ENCODE peak calls at places on chromosomes 3 and 15, in seven cellular contexts. One of them, this sample, is unnamed.

GRCh38 chr3:196320110-196320509 is 2.1 kb upstream of the DYNLT2B start:
- DNase-seq in heart right ventricle: no peak
- DNase-seq in CD8-positive, alpha-beta T cell: no peak
- DNase-seq in endothelial cell: no peak
- DNase-seq in RPMI8226: no peak
- DNase-seq in neural crest cell: no peak
- DNase-seq in neuronal stem cell: no peak
- DNase-seq in this sample: no peak

GRCh38 chr3:180306155-180306554 is 269.4 kb upstream of the PEX5L start:
- DNase-seq in heart right ventricle: no peak
- DNase-seq in CD8-positive, alpha-beta T cell: no peak
- DNase-seq in endothelial cell: no peak
- DNase-seq in RPMI8226: no peak
- DNase-seq in neural crest cell: no peak
- DNase-seq in neuronal stem cell: no peak
- DNase-seq in this sample: no peak

GRCh38 chr15:34644851-34645250 is 61.4 kb upstream of the GOLGA8B start:
- DNase-seq in heart right ventricle: no peak
- DNase-seq in CD8-positive, alpha-beta T cell: no peak
- DNase-seq in endothelial cell: no peak
- DNase-seq in RPMI8226: no peak
- DNase-seq in neural crest cell: no peak
- DNase-seq in neuronal stem cell: no peak
- DNase-seq in this sample: no peak

GRCh38 chr3:170465935-170466334 is 47.3 kb downstream of the CLDN11 start:
- DNase-seq in heart right ventricle: no peak
- DNase-seq in CD8-positive, alpha-beta T cell: no peak
- DNase-seq in endothelial cell: no peak
- DNase-seq in RPMI8226: no peak
- DNase-seq in neural crest cell: no peak
- DNase-seq in neuronal stem cell: no peak
- DNase-seq in this sample: peak; percentile 58

GRCh38 chr3:49294343-49294742 is 17.3 kb upstream of the C3orf62 start:
- DNase-seq in heart right ventricle: no peak
- DNase-seq in CD8-positive, alpha-beta T cell: no peak
- DNase-seq in endothelial cell: no peak
- DNase-seq in RPMI8226: no peak
- DNase-seq in neural crest cell: no peak
- DNase-seq in neuronal stem cell: no peak
- DNase-seq in this sample: no peak

GRCh38 chr3:168213920-168214319 is 118.2 kb upstream of the GOLIM4 start:
- DNase-seq in heart right ventricle: no peak
- DNase-seq in CD8-positive, alpha-beta T cell: no peak
- DNase-seq in endothelial cell: no peak
- DNase-seq in RPMI8226: peak; percentile 64
- DNase-seq in neural crest cell: no peak
- DNase-seq in neuronal stem cell: no peak
- DNase-seq in this sample: no peak

GRCh38 chr3:64151335-64151871 is 73.9 kb downstream of the PRICKLE2 start:
- DNase-seq in heart right ventricle: no peak
- DNase-seq in CD8-positive, alpha-beta T cell: no peak
- DNase-seq in endothelial cell: no peak
- DNase-seq in RPMI8226: no peak
- DNase-seq in neural crest cell: no peak
- DNase-seq in neuronal stem cell: no peak
- DNase-seq in this sample: no peak

GRCh38 chr3:195839260-195840010 is 27.7 kb upstream of the MUC4 start:
- DNase-seq in heart right ventricle: no peak
- DNase-seq in CD8-positive, alpha-beta T cell: no peak
- DNase-seq in endothelial cell: no peak
- DNase-seq in RPMI8226: no peak
- DNase-seq in neural crest cell: no peak
- DNase-seq in neuronal stem cell: no peak
- DNase-seq in this sample: peak; percentile 88

GRCh38 chr3:22996926-22997600 is 206.1 kb upstream of the UBE2E2 start:
- DNase-seq in heart right ventricle: no peak
- DNase-seq in CD8-positive, alpha-beta T cell: no peak
- DNase-seq in endothelial cell: no peak
- DNase-seq in RPMI8226: no peak
- DNase-seq in neural crest cell: no peak
- DNase-seq in neuronal stem cell: no peak
- DNase-seq in this sample: no peak

GRCh38 chr15:89912674-89913396 is at the start of gene ARPIN:
- DNase-seq in heart right ventricle: peak; percentile 56
- DNase-seq in CD8-positive, alpha-beta T cell: peak; percentile 7
- DNase-seq in endothelial cell: peak; percentile 60
- DNase-seq in RPMI8226: no peak
- DNase-seq in neural crest cell: peak; percentile 59
- DNase-seq in neuronal stem cell: peak; percentile 48
- DNase-seq in this sample: peak; percentile 66

GRCh38 chr15:51952805-51953204 is 18.8 kb downstream of the LEO1 start:
- DNase-seq in heart right ventricle: no peak
- DNase-seq in CD8-positive, alpha-beta T cell: no peak
- DNase-seq in endothelial cell: no peak
- DNase-seq in RPMI8226: no peak
- DNase-seq in neural crest cell: no peak
- DNase-seq in neuronal stem cell: no peak
- DNase-seq in this sample: no peak

GRCh38 chr15:64792282-64792681 is 16.9 kb upstream of the RBPMS2 start:
- DNase-seq in heart right ventricle: no peak
- DNase-seq in CD8-positive, alpha-beta T cell: no peak
- DNase-seq in endothelial cell: no peak
- DNase-seq in RPMI8226: no peak
- DNase-seq in neural crest cell: no peak
- DNase-seq in neuronal stem cell: no peak
- DNase-seq in this sample: no peak

GRCh38 chr15:90890839-90891238 is 6.5 kb downstream of the FES start:
- DNase-seq in heart right ventricle: no peak
- DNase-seq in CD8-positive, alpha-beta T cell: no peak
- DNase-seq in endothelial cell: no peak
- DNase-seq in RPMI8226: no peak
- DNase-seq in neural crest cell: no peak
- DNase-seq in neuronal stem cell: no peak
- DNase-seq in this sample: no peak

GRCh38 chr15:99437315-99438221 is 128.2 kb upstream of the MEF2A start:
- DNase-seq in heart right ventricle: no peak
- DNase-seq in CD8-positive, alpha-beta T cell: no peak
- DNase-seq in endothelial cell: no peak
- DNase-seq in RPMI8226: no peak
- DNase-seq in neural crest cell: no peak
- DNase-seq in neuronal stem cell: no peak
- DNase-seq in this sample: peak; percentile 30

GRCh38 chr3:197151562-197151961 is 121.9 kb upstream of the MELTF start:
- DNase-seq in heart right ventricle: peak; percentile 20
- DNase-seq in CD8-positive, alpha-beta T cell: no peak
- DNase-seq in endothelial cell: no peak
- DNase-seq in RPMI8226: peak; percentile 17
- DNase-seq in neural crest cell: no peak
- DNase-seq in neuronal stem cell: no peak
- DNase-seq in this sample: no peak

GRCh38 chr3:29128004-29128403 is 152.9 kb upstream of the RBMS3 start:
- DNase-seq in heart right ventricle: no peak
- DNase-seq in CD8-positive, alpha-beta T cell: no peak
- DNase-seq in endothelial cell: peak; percentile 20
- DNase-seq in RPMI8226: no peak
- DNase-seq in neural crest cell: peak; percentile 20
- DNase-seq in neuronal stem cell: no peak
- DNase-seq in this sample: no peak

GRCh38 chr3:10196389-10197052 is 31.8 kb downstream of the IRAK2 start:
- DNase-seq in heart right ventricle: no peak
- DNase-seq in CD8-positive, alpha-beta T cell: no peak
- DNase-seq in endothelial cell: no peak
- DNase-seq in RPMI8226: no peak
- DNase-seq in neural crest cell: no peak
- DNase-seq in neuronal stem cell: no peak
- DNase-seq in this sample: no peak

GRCh38 chr3:127445581-127446368 is 144.8 kb downstream of the TPRA1 start:
- DNase-seq in heart right ventricle: no peak
- DNase-seq in CD8-positive, alpha-beta T cell: no peak
- DNase-seq in endothelial cell: no peak
- DNase-seq in RPMI8226: no peak
- DNase-seq in neural crest cell: no peak
- DNase-seq in neuronal stem cell: no peak
- DNase-seq in this sample: no peak

GRCh38 chr15:33279613-33280205 is 31.1 kb upstream of the RYR3 start:
- DNase-seq in heart right ventricle: no peak
- DNase-seq in CD8-positive, alpha-beta T cell: no peak
- DNase-seq in endothelial cell: no peak
- DNase-seq in RPMI8226: no peak
- DNase-seq in neural crest cell: no peak
- DNase-seq in neuronal stem cell: no peak
- DNase-seq in this sample: no peak

GRCh38 chr15:89122532-89123525 is 34.6 kb downstream of the ABHD2 start:
- DNase-seq in heart right ventricle: no peak
- DNase-seq in CD8-positive, alpha-beta T cell: no peak
- DNase-seq in endothelial cell: no peak
- DNase-seq in RPMI8226: peak; percentile 83
- DNase-seq in neural crest cell: no peak
- DNase-seq in neuronal stem cell: no peak
- DNase-seq in this sample: no peak

GRCh38 chr3:172824229-172824628 is 73.7 kb downstream of the ECT2 start:
- DNase-seq in heart right ventricle: no peak
- DNase-seq in CD8-positive, alpha-beta T cell: no peak
- DNase-seq in endothelial cell: no peak
- DNase-seq in RPMI8226: no peak
- DNase-seq in neural crest cell: no peak
- DNase-seq in neuronal stem cell: no peak
- DNase-seq in this sample: no peak

GRCh38 chr3:133837487-133838295 is 32.1 kb downstream of the SRPRB start:
- DNase-seq in heart right ventricle: no peak
- DNase-seq in CD8-positive, alpha-beta T cell: no peak
- DNase-seq in endothelial cell: no peak
- DNase-seq in RPMI8226: no peak
- DNase-seq in neural crest cell: no peak
- DNase-seq in neuronal stem cell: no peak
- DNase-seq in this sample: no peak

GRCh38 chr15:99452728-99453643 is 112.8 kb upstream of the MEF2A start:
- DNase-seq in heart right ventricle: peak; percentile 92
- DNase-seq in CD8-positive, alpha-beta T cell: no peak
- DNase-seq in endothelial cell: no peak
- DNase-seq in RPMI8226: peak; percentile 62
- DNase-seq in neural crest cell: no peak
- DNase-seq in neuronal stem cell: no peak
- DNase-seq in this sample: peak; percentile 65

GRCh38 chr15:92818658-92819311 is 81.3 kb upstream of the CHD2 start:
- DNase-seq in heart right ventricle: no peak
- DNase-seq in CD8-positive, alpha-beta T cell: no peak
- DNase-seq in endothelial cell: no peak
- DNase-seq in RPMI8226: no peak
- DNase-seq in neural crest cell: no peak
- DNase-seq in neuronal stem cell: no peak
- DNase-seq in this sample: no peak

GRCh38 chr3:93994056-93994455 is 14.1 kb downstream of the ARL13B start:
- DNase-seq in heart right ventricle: no peak
- DNase-seq in CD8-positive, alpha-beta T cell: no peak
- DNase-seq in endothelial cell: no peak
- DNase-seq in RPMI8226: no peak
- DNase-seq in neural crest cell: no peak
- DNase-seq in neuronal stem cell: no peak
- DNase-seq in this sample: no peak

GRCh38 chr15:99343836-99344551 is 92.7 kb downstream of the LRRC28 start:
- DNase-seq in heart right ventricle: peak; percentile 37
- DNase-seq in CD8-positive, alpha-beta T cell: peak; percentile 53
- DNase-seq in endothelial cell: peak; percentile 58
- DNase-seq in RPMI8226: no peak
- DNase-seq in neural crest cell: no peak
- DNase-seq in neuronal stem cell: no peak
- DNase-seq in this sample: no peak

GRCh38 chr3:153513236-153513635 is 351.2 kb downstream of the RAP2B start:
- DNase-seq in heart right ventricle: no peak
- DNase-seq in CD8-positive, alpha-beta T cell: no peak
- DNase-seq in endothelial cell: peak; percentile 9
- DNase-seq in RPMI8226: peak; percentile 48
- DNase-seq in neural crest cell: no peak
- DNase-seq in neuronal stem cell: no peak
- DNase-seq in this sample: no peak

GRCh38 chr3:37237252-37237651 is 62.9 kb upstream of the LRRFIP2 start:
- DNase-seq in heart right ventricle: no peak
- DNase-seq in CD8-positive, alpha-beta T cell: no peak
- DNase-seq in endothelial cell: no peak
- DNase-seq in RPMI8226: no peak
- DNase-seq in neural crest cell: no peak
- DNase-seq in neuronal stem cell: no peak
- DNase-seq in this sample: no peak

GRCh38 chr15:72685925-72686794 is at the start of the genes BBS4 and HIGD2B:
- DNase-seq in heart right ventricle: peak; percentile 88
- DNase-seq in CD8-positive, alpha-beta T cell: peak; percentile 85
- DNase-seq in endothelial cell: peak; percentile 90
- DNase-seq in RPMI8226: peak; percentile 98
- DNase-seq in neural crest cell: peak; percentile 80
- DNase-seq in neuronal stem cell: peak; percentile 88
- DNase-seq in this sample: peak; percentile 93

GRCh38 chr3:149511040-149511626 is 36.6 kb downstream of the TM4SF4 start:
- DNase-seq in heart right ventricle: no peak
- DNase-seq in CD8-positive, alpha-beta T cell: no peak
- DNase-seq in endothelial cell: no peak
- DNase-seq in RPMI8226: no peak
- DNase-seq in neural crest cell: no peak
- DNase-seq in neuronal stem cell: no peak
- DNase-seq in this sample: no peak

GRCh38 chr3:143040264-143040879 is 39.0 kb downstream of the U2SURP start:
- DNase-seq in heart right ventricle: no peak
- DNase-seq in CD8-positive, alpha-beta T cell: no peak
- DNase-seq in endothelial cell: no peak
- DNase-seq in RPMI8226: no peak
- DNase-seq in neural crest cell: no peak
- DNase-seq in neuronal stem cell: no peak
- DNase-seq in this sample: no peak

GRCh38 chr15:96374494-96374893 is 44.0 kb downstream of the NR2F2 start:
- DNase-seq in heart right ventricle: no peak
- DNase-seq in CD8-positive, alpha-beta T cell: no peak
- DNase-seq in endothelial cell: no peak
- DNase-seq in RPMI8226: no peak
- DNase-seq in neural crest cell: no peak
- DNase-seq in neuronal stem cell: no peak
- DNase-seq in this sample: no peak

GRCh38 chr3:178170698-178171535 is 365.3 kb upstream of the KCNMB2 start:
- DNase-seq in heart right ventricle: no peak
- DNase-seq in CD8-positive, alpha-beta T cell: no peak
- DNase-seq in endothelial cell: no peak
- DNase-seq in RPMI8226: no peak
- DNase-seq in neural crest cell: no peak
- DNase-seq in neuronal stem cell: no peak
- DNase-seq in this sample: no peak

GRCh38 chr3:21705769-21706168 is 45.2 kb downstream of the ZNF385D start:
- DNase-seq in heart right ventricle: peak; percentile 69
- DNase-seq in CD8-positive, alpha-beta T cell: no peak
- DNase-seq in endothelial cell: no peak
- DNase-seq in RPMI8226: no peak
- DNase-seq in neural crest cell: no peak
- DNase-seq in neuronal stem cell: no peak
- DNase-seq in this sample: peak; percentile 94